ENCODE peak calls at places on chromosomes 6 and 20, in ten cellular contexts. L is AG09309, Q is HFF-Myc, Z is stomach, T is ovary, S is breast epithelium, C is heart left ventricle, H is RWPE2, Y is glutamatergic neuron, N is progenitor cell of endocrine pancreas. W is an unnamed sample.
A peak's percentile ranks its signal among the peaks of the same experiment; 100 is the strongest.

GRCh38 chr20:17743677-17744076 is 43.9 kb downstream of the BANF2 start:
- DNase-seq in N (no peak), T (no peak), C (no peak), Q (no peak), H (no peak), Y (no peak), Z (no peak), S (no peak), L (no peak), W (no peak)

GRCh38 chr6:121695346-121695745 is 259.9 kb downstream of the GJA1 start:
- DNase-seq in C (no peak), H (no peak), T (no peak), L (no peak), N (no peak), Q (no peak), Z (no peak), Y (no peak), S (no peak), W (no peak)

GRCh38 chr20:51156041-51156795 is 133.3 kb upstream of the KCNG1 start:
- DNase-seq in L (peak; percentile 44), C (no peak), S (peak; percentile 49), Q (no peak), Y (no peak), N (no peak), T (peak; percentile 30), Z (no peak), H (no peak), W (no peak)

GRCh38 chr6:136073216-136073615 is 176.9 kb downstream of the MTFR2 start:
- DNase-seq in Z (no peak), N (no peak), H (no peak), S (no peak), C (no peak), Q (no peak), Y (no peak), L (no peak), T (no peak), W (no peak)

GRCh38 chr6:20932284-20932683 is 398.0 kb downstream of the CDKAL1 start:
- DNase-seq in Z (no peak), S (no peak), Q (no peak), C (no peak), L (no peak), Y (no peak), T (no peak), N (no peak), H (no peak), W (no peak)

GRCh38 chr20:35199696-35200095 is 26.8 kb upstream of the MMP24 start:
- DNase-seq in C (no peak), N (no peak), Q (no peak), S (no peak), Z (no peak), Y (no peak), T (no peak), H (no peak), L (no peak), W (no peak)

GRCh38 chr6:317452-318144 is 25.3 kb downstream of the DUSP22 start:
- DNase-seq in Q (no peak), Z (no peak), S (no peak), C (no peak), N (no peak), L (no peak), Y (no peak), H (no peak), T (no peak), W (no peak)

GRCh38 chr20:11207749-11208502 is 534.1 kb upstream of the JAG1 start:
- DNase-seq in N (no peak), S (no peak), Z (peak; percentile 67), Y (no peak), T (no peak), H (peak; percentile 78), Q (peak; percentile 26), L (peak; percentile 78), C (no peak), W (no peak)

GRCh38 chr6:44250067-44250717 is 3.3 kb downstream of the HSP90AB1 start:
- DNase-seq in T (no peak), L (no peak), Z (no peak), C (no peak), Q (no peak), S (no peak), H (no peak), Y (no peak), N (no peak), W (no peak)

GRCh38 chr6:168992696-168993185 is 260.9 kb downstream of the THBS2 start:
- DNase-seq in T (no peak), N (no peak), Z (no peak), S (no peak), L (no peak), Y (no peak), Q (no peak), H (no peak), C (no peak), W (no peak)

GRCh38 chr6:97669191-97669651 is 386.2 kb upstream of the MMS22L start:
- DNase-seq in T (no peak), S (no peak), L (no peak), N (no peak), H (no peak), Z (no peak), C (peak; percentile 26), Y (peak; percentile 77), Q (no peak), W (no peak)

GRCh38 chr20:18831830-18832229 is 18.2 kb downstream of the SCP2D1 start:
- DNase-seq in T (no peak), S (no peak), L (peak; percentile 4), N (no peak), Q (no peak), C (no peak), H (no peak), Y (no peak), Z (no peak), W (no peak)

GRCh38 chr20:5402903-5403531 is 86.3 kb upstream of the PROKR2 start:
- DNase-seq in C (no peak), T (no peak), L (no peak), Z (no peak), Q (peak; percentile 5), Y (peak; percentile 43), N (peak; percentile 26), S (no peak), H (no peak), W (no peak)

GRCh38 chr6:124522335-124522734 is 439.9 kb upstream of the RNF217 start:
- DNase-seq in N (no peak), S (no peak), C (no peak), Y (no peak), T (no peak), H (no peak), Z (no peak), L (no peak), Q (no peak), W (no peak)

GRCh38 chr20:25018841-25019240 is 26.3 kb upstream of the APMAP start:
- DNase-seq in Y (no peak), Z (peak; percentile 17), Q (no peak), H (peak; percentile 32), L (no peak), N (no peak), S (no peak), C (peak; percentile 14), T (no peak), W (no peak)

GRCh38 chr6:74967821-74968220 is 238.0 kb downstream of the COL12A1 start:
- DNase-seq in H (no peak), T (no peak), N (no peak), Q (no peak), Z (no peak), Y (no peak), C (no peak), L (no peak), S (no peak), W (no peak)
- TF ChIP-seq CTCF in H (no peak), T (no peak), N (no peak), Q (no peak), Z (no peak), Y (no peak), C (no peak), L (no peak), S (no peak), W (no peak)

DNA sequence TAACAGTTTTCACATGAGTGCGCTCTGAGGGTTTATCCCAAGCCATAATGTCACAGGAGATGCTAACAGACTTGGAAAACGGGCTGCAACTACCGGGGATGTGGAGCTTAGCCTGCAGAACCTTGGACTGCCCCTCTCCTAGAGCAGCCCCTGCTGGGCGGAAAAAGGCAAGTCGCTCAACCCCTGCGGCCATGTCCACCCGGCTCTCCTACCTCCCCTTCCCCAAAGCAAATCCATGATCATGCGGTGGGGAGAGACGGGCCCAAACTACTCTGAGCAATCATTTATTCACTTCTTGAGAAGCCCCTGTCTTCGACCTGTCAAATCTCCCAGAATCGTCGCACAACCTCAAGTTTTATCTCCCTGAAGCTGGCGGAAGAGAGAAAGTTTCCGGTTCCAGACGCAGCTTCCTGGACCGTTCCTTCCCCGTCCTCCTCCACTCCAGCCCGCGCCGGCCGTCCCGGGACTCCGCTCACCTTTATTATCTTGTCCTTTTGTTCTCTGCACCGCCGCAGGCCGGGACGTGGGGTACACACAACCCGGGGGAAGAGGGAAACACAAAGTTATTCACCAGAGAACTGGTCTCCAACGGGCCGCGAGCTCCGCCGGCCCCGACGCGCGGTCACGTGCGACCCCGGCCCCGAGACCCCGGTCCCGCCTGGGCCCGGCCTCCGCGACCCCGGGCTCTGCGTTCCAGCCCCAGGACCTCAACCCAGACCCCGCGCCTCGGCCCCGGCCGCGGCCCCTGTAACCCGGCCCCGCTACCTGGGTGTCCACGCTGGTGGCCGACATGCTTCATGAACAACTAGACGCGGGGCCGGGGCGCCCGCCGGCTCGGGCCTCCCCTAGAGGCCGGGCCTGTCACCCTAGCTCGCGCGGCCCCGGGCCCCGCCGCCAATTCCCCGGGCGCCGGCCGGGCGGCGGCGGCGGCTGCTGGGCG is 560 bp downstream of the YTHDF1 start:
- DNase-seq in Q (no peak), L (no peak), Y (peak; percentile 75), H (peak; percentile 85), C (no peak), N (peak; percentile 27), T (peak; percentile 31), S (no peak), Z (no peak), W (no peak)
- TF ChIP-seq CTCF in Q (peak; percentile 65), L (peak; percentile 69), Y (peak; percentile 30), H (peak; percentile 95), C (no peak), N (peak; percentile 57), T (no peak), S (no peak), Z (no peak), W (no peak)

GRCh38 chr6:56757585-56757984 is 114.9 kb upstream of the DST start:
- DNase-seq in C (no peak), Y (no peak), N (no peak), S (no peak), H (no peak), T (no peak), L (no peak), Q (no peak), Z (peak; percentile 69), W (no peak)
- TF ChIP-seq CTCF in C (peak; percentile 40), Y (no peak), N (peak; percentile 57), S (no peak), H (peak; percentile 63), T (no peak), L (peak; percentile 55), Q (peak; percentile 41), Z (no peak), W (no peak)

DNA sequence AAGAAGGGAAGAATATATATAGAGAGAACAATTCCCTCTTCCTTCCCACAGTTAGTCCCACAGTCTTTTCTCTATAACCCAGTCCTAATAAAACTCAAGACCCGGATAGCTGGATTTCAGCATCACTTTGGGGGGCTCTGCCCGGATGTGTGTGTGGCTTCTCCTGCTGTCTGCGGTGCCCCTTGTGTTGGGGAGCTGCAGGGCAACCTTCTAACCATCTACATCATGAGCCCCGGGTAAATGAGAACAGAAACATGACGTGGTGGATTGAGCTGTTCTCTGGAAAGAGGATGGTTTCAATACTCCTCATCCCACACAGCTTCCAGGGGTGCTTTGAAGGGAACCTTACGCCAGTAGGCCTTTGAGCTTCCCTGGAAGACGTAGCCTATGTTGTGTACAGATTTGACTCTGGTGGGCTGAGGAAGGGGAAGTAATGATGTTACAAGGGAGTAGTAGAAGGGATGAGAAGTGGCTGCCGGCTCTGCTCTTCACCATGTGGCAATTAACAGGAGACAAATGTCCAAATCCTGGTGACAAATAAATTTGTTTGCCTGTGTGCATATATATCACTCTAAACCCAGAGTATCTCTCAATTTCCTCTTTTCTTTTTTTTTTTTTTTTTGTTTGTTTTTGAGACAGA is 13.5 kb upstream of the PRDM1 start:
- DNase-seq in Q (no peak), N (no peak), T (no peak), L (no peak), C (no peak), Y (no peak), H (no peak), S (no peak), Z (no peak), W (no peak)
- TF ChIP-seq CTCF in Q (no peak), N (no peak), T (no peak), L (no peak), C (no peak), Y (no peak), H (no peak), S (no peak), Z (no peak), W (no peak)

W was measured in mesothelial cell of epicardium.